ENCODE peak calls at places on chromosomes 3 and 15, in ten cellular contexts. N is GM23338, S is transverse colon, X is stomach, G is Panc1, R is endothelial cell of umbilical vein, A is GM12878, Y is upper lobe of left lung, L is HCT116, C is spleen. E is an unnamed sample. For H3K4me1, the result is how much of the 10 kb centered on the place peaks cover.

GRCh38 chr15:66707310-66708160 is 5.5 kb downstream of the SMAD6 start:
- DNase-seq in N (peak), Y (peak), R (peak), S (peak), G (no peak), C (no peak), L (no peak), X (peak), A (no peak), E (no peak)

GRCh38 chr3:189071452-189071851 is 100.3 kb upstream of the TPRG1 start:
- DNase-seq in G (no peak), Y (no peak), S (no peak), R (no peak), L (no peak), C (no peak), N (no peak), X (no peak), A (no peak), E (no peak)

GRCh38 chr3:119657887-119658702 is 2.3 kb downstream of the POPDC2 start:
- DNase-seq in S (no peak), A (no peak), Y (no peak), N (no peak), X (no peak), R (no peak), L (no peak), G (no peak), C (no peak), E (no peak)

GRCh38 chr15:60819860-60820259 is 340.9 kb upstream of the ICE2 start:
- DNase-seq in R (no peak), G (no peak), N (no peak), Y (no peak), S (no peak), A (no peak), X (no peak), C (no peak), L (no peak), E (no peak)

GRCh38 chr3:43155464-43156121 is 49.7 kb upstream of the POMGNT2 start:
- DNase-seq in X (peak), C (no peak), G (no peak), R (peak), A (no peak), Y (no peak), L (peak), N (peak), S (peak), E (peak)

GRCh38 chr3:44337253-44337652 is 1.3 kb upstream of the TCAIM start:
- DNase-seq in L (no peak), N (peak), S (no peak), Y (no peak), C (no peak), X (no peak), G (no peak), A (no peak), R (no peak), E (no peak)

GRCh38 chr15:65044724-65045481 is at the start of gene SLC51B:
- DNase-seq in S (peak), R (no peak), A (no peak), G (no peak), N (no peak), Y (no peak), X (peak), C (no peak), L (no peak), E (no peak)

GRCh38 chr3:52820741-52821140 is 9.7 kb downstream of the ITIH4 start:
- DNase-seq in C (no peak), R (peak), A (no peak), G (no peak), Y (no peak), N (peak), X (no peak), L (peak), S (no peak), E (no peak)

GRCh38 chr3:192812736-192813383 is 85.5 kb upstream of the FGF12 start:
- DNase-seq in G (peak), N (peak), C (no peak), Y (no peak), S (peak), A (no peak), R (peak), L (peak), X (no peak), E (no peak)

GRCh38 chr3:193894121-193894863 is 241.7 kb upstream of the HES1 start:
- DNase-seq in X (no peak), S (no peak), R (no peak), G (no peak), A (no peak), L (no peak), Y (no peak), N (peak), C (peak), E (no peak)

GRCh38 chr15:58038426-58039106 is 26.9 kb downstream of the ALDH1A2 start:
- DNase-seq in N (no peak), X (peak), C (no peak), G (no peak), L (no peak), A (no peak), S (peak), R (peak), Y (no peak), E (no peak)

DNA sequence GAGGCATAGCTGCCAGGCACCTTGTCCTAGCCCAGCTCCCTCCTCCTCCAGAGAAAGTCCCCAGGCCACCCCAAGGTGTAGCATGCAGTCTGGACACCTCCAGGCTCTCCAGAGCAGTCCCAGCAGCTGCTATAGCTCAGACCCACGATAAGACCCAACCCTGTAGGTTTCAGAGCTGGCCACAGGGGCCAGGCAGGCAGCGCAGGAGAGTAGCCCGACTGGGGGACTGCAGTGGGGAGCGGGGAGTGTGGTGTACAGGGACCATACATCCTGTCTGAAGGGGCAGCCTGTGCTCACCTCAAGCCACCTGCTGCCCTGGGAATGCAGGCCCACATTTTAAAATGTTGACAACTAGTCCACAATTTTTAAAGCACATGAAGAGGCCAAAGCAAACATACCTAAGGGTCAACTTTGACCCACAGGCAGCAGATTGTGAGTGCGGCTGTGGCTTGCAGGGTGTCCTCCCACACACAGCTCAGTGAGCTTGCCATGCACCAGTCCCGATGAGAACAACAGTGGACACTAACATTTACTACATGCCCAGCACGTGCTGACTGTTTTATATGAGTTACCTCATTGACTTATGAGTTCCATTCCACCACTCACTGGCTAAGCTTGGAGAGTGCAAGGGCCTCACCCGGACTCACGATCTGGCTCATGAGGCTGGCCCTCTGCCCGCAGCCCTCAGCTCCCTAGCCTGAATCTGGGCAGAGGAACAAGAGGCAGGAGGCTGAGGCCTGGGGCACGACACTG is 81.4 kb downstream of the DNAJB8 start:
- DNase-seq in S (peak), G (no peak), Y (no peak), X (peak), R (no peak), C (no peak), A (no peak), L (no peak), N (no peak), E (peak)
- TF ChIP-seq POLR2AphosphoS5 in S (no peak), G (peak), Y (no peak), X (no peak), R (no peak), C (no peak), A (no peak), L (no peak), N (no peak), E (no peak)

DNA sequence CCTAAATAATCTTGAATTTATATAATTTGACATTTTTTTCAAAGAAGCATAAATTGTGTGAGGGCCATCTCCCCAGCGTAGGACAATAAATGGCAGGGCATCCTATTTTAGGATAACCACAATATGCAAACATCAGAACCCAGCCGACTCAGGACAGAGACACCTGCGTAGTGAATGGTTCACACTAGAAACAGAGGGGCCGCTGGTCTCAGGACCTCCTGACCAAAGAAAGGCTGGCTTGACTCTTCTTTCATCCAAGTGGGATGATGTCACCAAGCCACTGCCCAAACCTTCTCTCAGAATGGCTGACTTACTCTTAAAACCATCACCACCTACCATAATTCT is 162.1 kb downstream of the FOXP1 start:
- DNase-seq in X (no peak), L (no peak), G (no peak), N (no peak), Y (no peak), C (no peak), A (no peak), S (no peak), R (no peak), E (no peak)
- H3K4me1 ChIP-seq in X (under half), L (under half), G (under half), N (under half), Y (under half), C (half or more), A (under half), S (under half), R (under half), E (under half)

GRCh38 chr15:40871749-40872617 is 2.1 kb downstream of the RHOV start:
- DNase-seq in R (no peak), Y (no peak), L (no peak), S (peak), C (no peak), X (peak), A (peak), N (peak), G (no peak), E (peak)
- TF ChIP-seq POLR2AphosphoS5 in R (no peak), Y (no peak), L (peak), S (no peak), C (no peak), X (no peak), A (peak), N (no peak), G (no peak), E (no peak)

GRCh38 chr3:42036483-42036823 is 54.7 kb upstream of the TRAK1 start:
- DNase-seq in G (peak), R (peak), N (no peak), S (no peak), A (no peak), X (no peak), C (no peak), Y (no peak), L (no peak), E (no peak)
- H3K4me1 ChIP-seq in G (half or more), R (under half), N (under half), S (under half), A (under half), X (under half), C (half or more), Y (half or more), L (under half), E (under half)

DNA sequence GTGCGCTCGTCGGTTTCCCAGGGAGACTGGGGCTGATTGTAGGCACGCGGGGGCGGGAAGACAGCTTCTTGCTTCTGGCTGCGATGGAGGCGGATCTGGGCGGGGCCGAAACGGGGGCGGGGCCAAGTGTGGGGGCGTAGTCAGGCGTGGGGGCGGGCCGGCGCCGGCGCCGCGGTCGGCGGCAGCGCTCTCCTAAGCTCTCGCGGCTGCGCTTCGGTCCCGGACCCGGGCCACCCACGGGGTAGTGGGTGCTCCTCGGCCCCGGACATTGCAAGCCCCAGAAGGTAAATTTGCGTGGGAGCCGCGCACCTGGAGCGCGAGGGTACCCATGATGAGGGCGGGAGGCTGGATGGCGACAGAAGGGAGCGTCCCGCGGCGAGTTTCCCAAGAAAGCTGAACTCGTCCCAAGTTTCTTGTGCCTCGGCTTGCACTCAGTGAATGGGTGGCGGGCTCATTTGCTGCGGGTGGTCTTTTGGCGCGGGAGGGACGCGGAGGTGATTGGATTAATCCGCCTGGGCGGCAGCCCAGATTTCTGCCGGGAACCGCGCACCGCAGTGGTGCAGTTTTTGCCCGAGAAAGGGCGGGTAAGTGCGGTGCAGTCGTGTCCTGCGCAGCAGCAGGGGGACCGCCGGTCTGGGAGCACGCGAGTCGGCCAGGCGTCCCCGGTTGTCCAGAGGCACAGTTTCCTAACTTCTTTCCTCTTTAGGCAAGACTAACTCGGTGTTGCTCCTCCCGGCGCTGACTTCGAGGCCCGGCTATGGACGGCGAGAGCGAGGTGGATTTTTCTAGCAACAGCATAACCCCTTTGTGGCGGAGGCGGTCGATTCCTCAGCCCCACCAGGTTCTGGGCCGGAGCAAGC is at the start of gene ARHGEF26:
- DNase-seq in C (peak), G (no peak), L (peak), X (peak), A (no peak), Y (peak), N (peak), R (peak), S (peak), E (peak)
- TF ChIP-seq POLR2AphosphoS5 in C (peak), G (no peak), L (peak), X (peak), A (no peak), Y (peak), N (peak), R (no peak), S (peak), E (no peak)